ENCODE peak calls at places on chromosomes 3 and 15, in seven cellular contexts. C is GM13977; A is CD8-positive, alpha-beta T cell; K is CD4-positive, alpha-beta T cell; L is Panc1; O is heart right ventricle; U is mammary epithelial cell. D is an unnamed sample.

GRCh38 chr15:48628832-48629231 is 16.7 kb downstream of the FBN1 start:
- DNase-seq in C (no peak), A (no peak), K (no peak), L (no peak), O (no peak), U (no peak), D (no peak)

GRCh38 chr3:24242012-24242698 is 252.5 kb downstream of the THRB start:
- DNase-seq in C (no peak), A (no peak), K (no peak), L (no peak), O (no peak), U (peak), D (no peak)

GRCh38 chr3:143150979-143151726 is 31.6 kb downstream of the CHST2 start:
- DNase-seq in C (no peak), A (no peak), K (no peak), L (no peak), O (no peak), U (no peak), D (no peak)

GRCh38 chr3:1294566-1294965 is 201.7 kb downstream of the CNTN6 start:
- DNase-seq in C (no peak), A (no peak), K (no peak), L (no peak), O (no peak), U (no peak), D (no peak)

GRCh38 chr3:98596902-98597500 is 3.6 kb upstream of the CPOX start:
- DNase-seq in C (no peak), A (no peak), K (no peak), L (no peak), O (no peak), U (peak), D (no peak)

GRCh38 chr3:127214990-127215389 is 22.1 kb downstream of the PRR23E start:
- DNase-seq in C (no peak), A (no peak), K (no peak), L (no peak), O (no peak), U (no peak), D (no peak)

GRCh38 chr15:25170113-25170731 is 215.4 kb downstream of the SNRPN start:
- DNase-seq in C (peak), A (no peak), K (no peak), L (no peak), O (peak), U (no peak), D (no peak)

GRCh38 chr15:62603757-62604156 is 438.7 kb upstream of the C2CD4B start:
- DNase-seq in C (no peak), A (no peak), K (no peak), L (no peak), O (no peak), U (peak), D (no peak)

GRCh38 chr3:37864904-37865303 is 3.2 kb downstream of the CTDSPL start:
- DNase-seq in C (peak), A (no peak), K (no peak), L (no peak), O (no peak), U (no peak), D (no peak)

GRCh38 chr3:129690406-129690805 is 83.9 kb upstream of the PLXND1 start:
- DNase-seq in C (peak), A (peak), K (no peak), L (peak), O (no peak), U (peak), D (peak)

GRCh38 chr15:101022306-101022705 is 103.1 kb downstream of the LRRK1 start:
- DNase-seq in C (no peak), A (no peak), K (no peak), L (no peak), O (no peak), U (no peak), D (no peak)

GRCh38 chr3:31364711-31365110 is 168.0 kb upstream of the STT3B start:
- DNase-seq in C (no peak), A (no peak), K (no peak), L (no peak), O (no peak), U (peak), D (no peak)

GRCh38 chr3:55159016-55159415 is 231.2 kb upstream of the LRTM1 start:
- DNase-seq in C (no peak), A (no peak), K (no peak), L (no peak), O (no peak), U (no peak), D (no peak)

GRCh38 chr15:39488498-39488897 is 92.4 kb upstream of the THBS1 start:
- DNase-seq in C (no peak), A (no peak), K (no peak), L (no peak), O (no peak), U (no peak), D (no peak)

GRCh38 chr15:48447657-48448056 is 116.4 kb downstream of the DUT start:
- DNase-seq in C (no peak), A (no peak), K (no peak), L (no peak), O (no peak), U (peak), D (no peak)

GRCh38 chr15:49622561-49622960 is 1.7 kb downstream of the DTWD1 start:
- DNase-seq in C (no peak), A (no peak), K (no peak), L (no peak), O (no peak), U (no peak), D (no peak)

GRCh38 chr15:70319466-70319865 is 221.7 kb upstream of the TLE3 start:
- DNase-seq in C (peak), A (no peak), K (no peak), L (no peak), O (no peak), U (no peak), D (no peak)

GRCh38 chr3:128236667-128237066 is 83.4 kb downstream of the EEFSEC start:
- DNase-seq in C (no peak), A (no peak), K (no peak), L (no peak), O (no peak), U (no peak), D (no peak)

GRCh38 chr3:55267206-55267930 is 219.7 kb downstream of the WNT5A start:
- DNase-seq in C (no peak), A (no peak), K (no peak), L (no peak), O (no peak), U (peak), D (no peak)

GRCh38 chr3:11162401-11163345 is 8.4 kb downstream of the HRH1 start:
- DNase-seq in C (no peak), A (no peak), K (no peak), L (no peak), O (no peak), U (no peak), D (no peak)

GRCh38 chr3:127959873-127960272 is 44.8 kb downstream of the KBTBD12 start:
- DNase-seq in C (peak), A (no peak), K (no peak), L (no peak), O (no peak), U (no peak), D (peak)

GRCh38 chr3:73653877-73654276 is 29.1 kb upstream of the PDZRN3 start:
- DNase-seq in C (no peak), A (no peak), K (no peak), L (no peak), O (no peak), U (no peak), D (no peak)

GRCh38 chr3:134326760-134327593 is 47.3 kb downstream of the AMOTL2 start:
- DNase-seq in C (no peak), A (no peak), K (no peak), L (no peak), O (no peak), U (peak), D (no peak)

GRCh38 chr3:176554791-176555330 is 642.4 kb downstream of the TBL1XR1 start:
- DNase-seq in C (no peak), A (no peak), K (no peak), L (no peak), O (no peak), U (no peak), D (no peak)

GRCh38 chr15:75436861-75437260 is 14.6 kb downstream of the SIN3A start:
- DNase-seq in C (no peak), A (no peak), K (no peak), L (no peak), O (no peak), U (peak), D (no peak)

GRCh38 chr3:17639257-17639656 is 103.2 kb downstream of the TBC1D5 start:
- DNase-seq in C (no peak), A (no peak), K (no peak), L (no peak), O (no peak), U (peak), D (no peak)

GRCh38 chr3:172520332-172520831 is 2.8 kb downstream of the TNFSF10 start:
- DNase-seq in C (peak), A (no peak), K (no peak), L (no peak), O (no peak), U (peak), D (no peak)

GRCh38 chr3:150232992-150233451 is 175.1 kb upstream of the TSC22D2 start:
- DNase-seq in C (no peak), A (no peak), K (no peak), L (no peak), O (peak), U (no peak), D (no peak)

GRCh38 chr3:107367353-107367752 is 9.9 kb upstream of the CCDC54 start:
- DNase-seq in C (no peak), A (no peak), K (no peak), L (no peak), O (no peak), U (peak), D (peak)

GRCh38 chr15:33114484-33114767 is 80.1 kb downstream of the FMN1 start:
- DNase-seq in C (no peak), A (no peak), K (no peak), L (no peak), O (no peak), U (no peak), D (no peak)

GRCh38 chr15:67043939-67044771 is 21.2 kb upstream of the SMAD3 start:
- DNase-seq in C (no peak), A (no peak), K (no peak), L (no peak), O (no peak), U (peak), D (no peak)

GRCh38 chr3:11327619-11328018 is 55.4 kb downstream of the ATG7 start:
- DNase-seq in C (no peak), A (no peak), K (no peak), L (no peak), O (no peak), U (no peak), D (no peak)

GRCh38 chr15:69056365-69056764 is 41.9 kb downstream of the NOX5 start:
- DNase-seq in C (no peak), A (no peak), K (no peak), L (no peak), O (no peak), U (peak), D (no peak)

GRCh38 chr3:58637509-58637908 is 29.1 kb downstream of the FAM3D start:
- DNase-seq in C (no peak), A (no peak), K (no peak), L (no peak), O (no peak), U (no peak), D (no peak)

GRCh38 chr3:58639001-58639400 is 27.6 kb downstream of the FAM3D start:
- DNase-seq in C (no peak), A (no peak), K (no peak), L (no peak), O (no peak), U (no peak), D (no peak)

GRCh38 chr3:58633157-58633865 is 33.3 kb downstream of the FAM3D start:
- DNase-seq in C (no peak), A (no peak), K (no peak), L (no peak), O (no peak), U (no peak), D (no peak)

GRCh38 chr3:58638586-58638985 is 28.0 kb downstream of the FAM3D start:
- DNase-seq in C (no peak), A (no peak), K (no peak), L (no peak), O (no peak), U (no peak), D (no peak)

DNA sequence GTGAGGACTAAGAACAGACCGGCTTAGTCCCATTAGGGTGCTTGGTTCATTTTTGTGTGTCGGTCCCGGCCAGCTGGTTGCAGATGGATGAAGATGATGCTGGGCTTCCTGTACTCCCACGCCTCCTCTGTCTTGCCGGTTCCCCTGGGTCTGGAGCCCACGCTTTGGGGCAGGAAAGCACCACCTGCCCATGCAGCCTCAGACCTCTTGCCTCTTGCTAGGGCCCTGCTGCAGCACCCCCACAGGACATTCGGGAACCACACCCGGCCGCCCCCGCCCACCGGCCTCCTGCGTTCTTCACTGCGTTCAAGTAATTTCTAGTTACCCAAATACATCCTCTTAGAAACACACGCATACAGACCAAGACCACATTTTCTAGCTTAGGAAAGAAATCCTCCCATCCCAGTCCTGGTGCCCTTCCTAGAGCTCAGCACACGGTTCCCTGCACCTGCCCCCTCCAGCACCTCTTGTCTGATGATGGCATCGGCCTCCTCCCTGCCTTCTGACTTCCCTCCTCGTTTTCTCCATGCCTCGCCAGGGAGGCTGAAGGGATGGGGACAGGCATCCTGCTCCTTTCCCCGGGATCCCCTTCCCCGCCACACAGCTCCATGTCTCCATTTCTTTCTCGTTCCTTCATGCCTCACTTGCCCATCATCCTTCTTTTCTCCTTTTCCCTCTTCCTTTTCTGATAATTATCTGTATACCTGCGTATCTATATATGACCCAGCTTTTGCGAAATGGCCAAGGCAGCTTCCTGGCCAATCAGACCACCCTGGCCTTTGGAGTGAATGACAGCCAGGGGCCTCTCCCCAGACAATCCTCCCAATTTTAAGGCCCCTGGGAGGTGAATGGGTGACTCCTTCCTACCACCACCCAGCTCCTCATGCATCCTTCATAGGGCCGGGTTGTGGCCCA is 30.9 kb downstream of the FAM3D start:
- DNase-seq in C (peak), A (no peak), K (no peak), L (no peak), O (no peak), U (no peak), D (no peak)
- TF ChIP-seq CTCF in C (peak), A (no peak), K (no peak), L (no peak), O (peak), U (no peak), D (no peak)

DNA sequence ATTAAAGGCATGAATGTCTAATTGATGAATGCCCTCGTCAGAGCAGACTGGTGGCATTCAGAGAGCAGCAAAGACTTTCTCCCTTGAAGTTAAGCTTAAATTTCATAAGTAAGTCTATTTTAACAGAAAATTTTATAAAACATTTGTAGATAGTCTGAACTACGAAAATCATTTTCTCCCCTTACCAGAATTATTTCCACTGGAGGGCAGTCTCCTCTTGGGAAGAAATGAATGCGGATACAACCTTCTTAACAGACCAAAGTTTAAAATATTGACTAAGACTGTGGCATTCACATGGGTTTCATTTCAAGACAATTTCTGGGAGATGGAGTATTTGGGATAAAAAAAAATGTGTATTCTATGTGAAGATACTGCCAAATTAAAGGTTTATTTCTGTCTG is 669.0 kb downstream of the FHIT start:
- DNase-seq in C (no peak), A (no peak), K (no peak), L (no peak), O (no peak), U (no peak), D (no peak)
- TF ChIP-seq CTCF in C (no peak), A (no peak), K (no peak), L (no peak), O (peak), U (peak), D (no peak)

GRCh38 chr15:56886878-56887781 is 31.3 kb upstream of the TCF12 start:
- DNase-seq in C (peak), A (peak), K (peak), L (peak), O (peak), U (peak), D (peak)
- TF ChIP-seq CTCF in C (no peak), A (no peak), K (no peak), L (no peak), O (peak), U (peak), D (no peak)

DNA sequence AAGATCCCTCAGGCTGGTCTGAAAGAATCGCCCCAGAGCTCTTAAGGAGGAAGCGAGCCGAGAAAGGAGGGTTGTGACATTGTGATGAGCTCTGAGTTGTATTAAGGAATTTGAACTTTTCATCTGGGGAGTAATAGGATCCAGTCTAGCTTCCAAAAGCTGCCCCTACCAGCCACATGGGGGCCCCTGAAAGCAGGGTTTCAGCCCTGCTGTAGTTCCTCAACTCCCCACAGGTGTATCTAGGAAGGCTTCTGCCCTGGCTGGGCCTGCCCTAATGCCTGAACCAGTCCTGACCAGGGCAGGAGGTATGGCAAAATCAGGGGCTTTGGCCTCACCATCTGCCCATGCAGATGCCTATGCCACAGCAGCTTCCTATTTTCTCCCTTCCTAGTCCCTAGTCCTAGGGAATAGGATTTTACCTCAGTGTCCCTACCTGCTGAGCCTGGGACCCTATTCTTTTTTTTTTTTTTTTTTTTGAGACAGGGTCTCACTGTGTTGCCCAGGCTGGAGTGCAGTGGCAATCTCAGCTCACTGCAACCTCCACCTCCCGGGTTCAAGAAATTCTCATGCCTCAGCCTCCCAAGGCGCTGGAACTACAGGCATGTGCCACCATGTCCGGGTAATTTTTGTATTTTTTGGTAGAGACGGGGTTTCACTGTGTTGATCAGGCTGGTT is 5.0 kb upstream of the AP3S2 start:
- DNase-seq in C (peak), A (peak), K (peak), L (peak), O (no peak), U (peak), D (peak)
- TF ChIP-seq CTCF in C (peak), A (peak), K (peak), L (peak), O (peak), U (peak), D (no peak)

DNA sequence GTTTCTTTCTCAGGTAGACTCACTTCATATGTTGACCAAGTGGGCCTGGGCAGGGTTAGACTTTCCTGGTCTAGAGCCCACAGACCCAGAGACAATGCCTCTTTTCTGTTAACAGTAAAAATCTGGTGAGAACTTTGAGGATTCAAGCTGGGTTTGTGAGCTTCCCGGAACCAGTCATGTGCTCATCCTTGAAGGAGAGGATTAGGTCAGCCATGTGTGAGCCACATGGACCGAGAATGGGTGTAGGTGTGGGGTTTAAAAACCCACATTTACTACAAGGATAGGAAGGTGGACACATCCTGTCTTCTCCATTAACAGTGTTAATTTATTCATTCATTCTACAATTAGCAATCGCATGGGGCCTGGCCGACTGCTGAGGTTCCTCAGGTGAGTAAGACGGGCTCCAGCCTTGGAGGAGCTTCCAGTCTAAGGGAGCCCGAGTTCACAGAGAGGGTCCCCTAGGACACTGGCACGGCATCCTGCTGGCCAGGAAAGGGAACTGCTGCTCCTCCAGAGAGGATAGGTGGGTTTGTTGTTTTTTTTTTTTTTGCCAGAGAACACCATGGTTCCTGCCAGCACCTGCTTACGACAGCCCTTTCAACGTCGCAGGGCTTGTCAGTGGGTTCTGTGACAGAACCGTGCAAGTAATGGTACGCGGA is 69.0 kb downstream of the SQOR start:
- DNase-seq in C (no peak), A (no peak), K (no peak), L (no peak), O (no peak), U (no peak), D (no peak)
- TF ChIP-seq CTCF in C (no peak), A (no peak), K (no peak), L (no peak), O (no peak), U (no peak), D (no peak)